ENCODE peak calls at places on chromosome 13, in eight cellular contexts. Q is cardiac muscle cell; N is neuronal stem cell; M is MM.1S; A is right cardiac atrium; K is CD4-positive, alpha-beta memory T cell; Y is heart right ventricle; R is esophagus squamous epithelium. X is an unnamed sample. For H3K9me3, the result is how much of the 10 kb centered on the place peaks cover.

GRCh38 chr13:75120071-75120470 is 361.9 kb downstream of the TBC1D4 start:
- DNase-seq in Q (no peak), N (no peak), M (no peak), A (no peak), K (no peak), Y (no peak), R (no peak), X (no peak)

GRCh38 chr13:111336666-111337065 is 16.2 kb downstream of the TEX29 start:
- DNase-seq in Q (no peak), N (no peak), M (no peak), A (no peak), K (no peak), Y (no peak), R (no peak), X (no peak)

GRCh38 chr13:44267203-44267602 is 106.4 kb upstream of the SERP2 start:
- DNase-seq in Q (no peak), N (no peak), M (no peak), A (no peak), K (no peak), Y (no peak), R (no peak), X (no peak)

GRCh38 chr13:26228080-26228479 is 6.0 kb upstream of the RNF6 start:
- DNase-seq in Q (no peak), N (no peak), M (no peak), A (no peak), K (no peak), Y (no peak), R (no peak), X (no peak)

GRCh38 chr13:30792257-30793000 is 57.1 kb downstream of the ALOX5AP start:
- DNase-seq in Q (no peak), N (peak), M (no peak), A (peak), K (no peak), Y (peak), R (no peak), X (no peak)

GRCh38 chr13:44755872-44756271 is 179.7 kb upstream of the TSC22D1 start:
- DNase-seq in Q (no peak), N (no peak), M (no peak), A (no peak), K (no peak), Y (no peak), R (no peak), X (no peak)

GRCh38 chr13:30394798-30395191 is 27.5 kb upstream of the UBE2L5 start:
- DNase-seq in Q (no peak), N (no peak), M (peak), A (no peak), K (peak), Y (no peak), R (no peak), X (no peak)

GRCh38 chr13:49669735-49670309 is 21.5 kb downstream of the EBPL start:
- DNase-seq in Q (peak), N (peak), M (peak), A (peak), K (no peak), Y (peak), R (no peak), X (no peak)

GRCh38 chr13:59663707-59664106 is 500.0 kb downstream of the DIAPH3 start:
- DNase-seq in Q (no peak), N (no peak), M (no peak), A (no peak), K (no peak), Y (no peak), R (no peak), X (no peak)

GRCh38 chr13:26502826-26503225 is 54.7 kb upstream of the WASF3 start:
- DNase-seq in Q (no peak), N (no peak), M (no peak), A (no peak), K (no peak), Y (no peak), R (no peak), X (no peak)

GRCh38 chr13:110652231-110652730 is 36.9 kb downstream of the NAXD start:
- DNase-seq in Q (no peak), N (no peak), M (no peak), A (no peak), K (no peak), Y (no peak), R (no peak), X (no peak)

GRCh38 chr13:35978607-35979316 is 152.4 kb downstream of the DCLK1 start:
- DNase-seq in Q (peak), N (peak), M (peak), A (no peak), K (no peak), Y (no peak), R (no peak), X (no peak)

GRCh38 chr13:94825507-94825906 is 113.2 kb upstream of the SOX21 start:
- DNase-seq in Q (peak), N (peak), M (no peak), A (peak), K (no peak), Y (peak), R (no peak), X (no peak)

GRCh38 chr13:58085819-58086218 is 454.3 kb downstream of the PCDH17 start:
- DNase-seq in Q (no peak), N (no peak), M (peak), A (no peak), K (no peak), Y (no peak), R (no peak), X (no peak)

GRCh38 chr13:61142506-61142905 is 273.1 kb downstream of the PCDH20 start:
- DNase-seq in Q (no peak), N (no peak), M (no peak), A (no peak), K (no peak), Y (no peak), R (no peak), X (no peak)

GRCh38 chr13:100394005-100394695 is 194.4 kb downstream of the GGACT start:
- DNase-seq in Q (no peak), N (no peak), M (peak), A (no peak), K (peak), Y (no peak), R (no peak), X (no peak)

GRCh38 chr13:110922506-110922905 is 7.6 kb upstream of the ANKRD10 start:
- DNase-seq in Q (no peak), N (no peak), M (no peak), A (no peak), K (no peak), Y (no peak), R (no peak), X (no peak)

GRCh38 chr13:50366488-50367174 is 351.4 kb downstream of the KCNRG start:
- DNase-seq in Q (no peak), N (no peak), M (no peak), A (no peak), K (no peak), Y (no peak), R (no peak), X (no peak)

GRCh38 chr13:20583803-20584293 is 16.9 kb downstream of the IFT88 start:
- DNase-seq in Q (no peak), N (no peak), M (no peak), A (no peak), K (no peak), Y (no peak), R (no peak), X (no peak)

GRCh38 chr13:46383383-46383782 is 3.7 kb downstream of the RUBCNL start:
- DNase-seq in Q (no peak), N (no peak), M (no peak), A (no peak), K (no peak), Y (no peak), R (no peak), X (no peak)

GRCh38 chr13:50261502-50261901 is 246.3 kb downstream of the KCNRG start:
- DNase-seq in Q (no peak), N (no peak), M (no peak), A (no peak), K (no peak), Y (no peak), R (no peak), X (no peak)

GRCh38 chr13:36297259-36297599 is 385 bp downstream of the CCDC169 start:
- DNase-seq in Q (no peak), N (no peak), M (no peak), A (no peak), K (no peak), Y (no peak), R (no peak), X (no peak)

GRCh38 chr13:96252903-96253302 is 163.0 kb downstream of the HS6ST3 start:
- DNase-seq in Q (no peak), N (no peak), M (no peak), A (no peak), K (no peak), Y (no peak), R (no peak), X (no peak)

GRCh38 chr13:99217461-99218101 is 16.9 kb downstream of the UBAC2 start:
- DNase-seq in Q (no peak), N (no peak), M (no peak), A (peak), K (no peak), Y (no peak), R (no peak), X (no peak)

GRCh38 chr13:96397807-96398206 is 307.9 kb downstream of the HS6ST3 start:
- DNase-seq in Q (no peak), N (no peak), M (no peak), A (no peak), K (no peak), Y (no peak), R (no peak), X (no peak)

GRCh38 chr13:79904581-79904980 is 423.6 kb downstream of the NDFIP2 start:
- DNase-seq in Q (no peak), N (no peak), M (no peak), A (no peak), K (no peak), Y (no peak), R (no peak), X (no peak)

GRCh38 chr13:62278271-62278670 is 862.6 kb upstream of the PCDH20 start:
- DNase-seq in Q (no peak), N (no peak), M (no peak), A (no peak), K (no peak), Y (no peak), R (no peak), X (no peak)

GRCh38 chr13:102777716-102778115 is 4.1 kb upstream of the TEX30 start:
- DNase-seq in Q (no peak), N (no peak), M (no peak), A (no peak), K (no peak), Y (no peak), R (no peak), X (no peak)

GRCh38 chr13:112346173-112346898 is 29.8 kb upstream of the SPACA7 start:
- DNase-seq in Q (peak), N (no peak), M (no peak), A (no peak), K (no peak), Y (no peak), R (no peak), X (no peak)

GRCh38 chr13:24664726-24665409 is 15.3 kb upstream of the ATP12A start:
- DNase-seq in Q (no peak), N (no peak), M (no peak), A (no peak), K (no peak), Y (no peak), R (no peak), X (no peak)

GRCh38 chr13:98405107-98405571 is 171.8 kb downstream of the STK24 start:
- DNase-seq in Q (peak), N (peak), M (no peak), A (no peak), K (no peak), Y (no peak), R (no peak), X (no peak)

GRCh38 chr13:33033361-33033812 is 17.2 kb downstream of the KL start:
- DNase-seq in Q (peak), N (no peak), M (no peak), A (no peak), K (no peak), Y (no peak), R (no peak), X (no peak)

GRCh38 chr13:100306042-100306441 is 217.1 kb downstream of the PCCA start:
- DNase-seq in Q (no peak), N (no peak), M (no peak), A (no peak), K (no peak), Y (no peak), R (no peak), X (no peak)

GRCh38 chr13:39302855-39303254 is 264.6 kb downstream of the NHLRC3 start:
- DNase-seq in Q (no peak), N (no peak), M (no peak), A (no peak), K (no peak), Y (no peak), R (no peak), X (no peak)

GRCh38 chr13:79434578-79434977 is 28.5 kb upstream of the RBM26 start:
- DNase-seq in Q (no peak), N (no peak), M (no peak), A (no peak), K (no peak), Y (no peak), R (no peak), X (no peak)

DNA sequence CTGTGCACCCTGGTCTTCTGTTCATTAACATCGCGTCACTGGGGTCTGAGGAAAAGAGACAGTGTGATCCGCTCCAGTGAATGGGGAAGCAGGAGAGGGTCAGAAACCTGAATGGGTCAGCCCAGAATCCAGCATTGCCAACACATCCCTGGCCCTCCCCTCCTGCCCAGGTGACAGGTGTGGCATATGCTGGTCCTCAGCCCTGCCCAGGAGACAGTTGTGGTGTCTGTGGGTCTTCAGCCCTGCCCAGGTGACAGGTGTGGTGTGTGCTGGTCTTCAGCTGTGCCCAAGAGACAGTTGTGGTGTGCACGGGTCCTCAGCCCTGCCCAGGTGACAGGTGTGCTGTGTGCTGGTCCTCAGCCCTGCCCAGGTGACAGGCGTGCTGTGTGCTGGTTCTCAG is 8.0 kb downstream of the TFDP1 start:
- DNase-seq in Q (no peak), N (no peak), M (no peak), A (no peak), K (no peak), Y (no peak), R (no peak), X (no peak)
- H3K9me3 ChIP-seq in Q (under half), N (under half), M (under half), A (under half), K (under half), Y (under half), R (under half), X (under half)

DNA sequence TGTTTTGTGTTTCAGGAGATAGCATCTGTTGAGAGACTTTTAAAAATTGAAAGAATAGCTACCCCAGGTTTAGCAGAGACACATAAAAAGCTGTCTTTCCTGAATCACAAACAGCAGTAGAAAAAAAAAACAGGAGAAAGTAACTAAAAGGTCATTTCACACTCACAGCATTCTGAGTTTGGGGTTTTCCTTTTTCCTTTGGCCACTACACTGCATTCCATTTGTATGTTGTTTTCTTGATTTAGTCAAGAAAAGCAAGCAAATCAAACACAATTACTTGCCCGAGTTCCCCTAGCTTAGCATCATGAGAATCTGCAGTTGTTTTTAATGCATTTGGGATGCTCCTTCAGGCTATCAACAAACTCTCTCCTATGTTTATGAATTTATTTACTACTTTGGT is 161.0 kb downstream of the KCTD12 start:
- DNase-seq in Q (no peak), N (no peak), M (no peak), A (no peak), K (no peak), Y (no peak), R (no peak), X (no peak)
- H3K9me3 ChIP-seq in Q (under half), N (under half), M (under half), A (under half), K (under half), Y (under half), R (under half), X (under half)

GRCh38 chr13:40328091-40328490 is 338.4 kb downstream of the FOXO1 start:
- DNase-seq in Q (no peak), N (no peak), M (no peak), A (no peak), K (no peak), Y (no peak), R (no peak), X (no peak)
- H3K9me3 ChIP-seq in Q (under half), N (under half), M (under half), A (under half), K (under half), Y (under half), R (under half), X (under half)

GRCh38 chr13:27790523-27790922 is 1.8 kb upstream of the GSX1 start:
- DNase-seq in Q (no peak), N (no peak), M (no peak), A (no peak), K (no peak), Y (no peak), R (no peak), X (no peak)
- H3K9me3 ChIP-seq in Q (under half), N (under half), M (under half), A (under half), K (under half), Y (under half), R (under half), X (under half)

DNA sequence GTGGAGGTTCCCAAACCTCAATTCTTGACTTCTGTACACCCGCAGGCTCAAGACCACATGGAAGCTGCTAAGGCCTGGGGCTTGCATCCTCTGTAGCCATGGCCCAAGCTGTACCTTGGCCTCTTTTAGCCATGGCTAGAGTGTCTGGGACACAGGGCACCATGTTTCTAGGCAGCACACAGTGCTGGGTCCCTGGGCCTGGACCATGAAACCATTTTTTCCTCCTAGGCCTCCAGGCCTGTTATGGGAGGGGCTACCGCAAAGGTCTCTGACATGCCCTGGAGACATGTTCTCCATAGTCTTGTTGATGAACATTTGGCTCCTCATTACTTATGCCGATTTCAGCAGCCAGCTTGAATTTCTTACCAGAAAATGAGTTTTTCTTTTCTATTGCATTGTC is 701.4 kb downstream of the FGF9 start:
- DNase-seq in Q (no peak), N (no peak), M (no peak), A (no peak), K (no peak), Y (no peak), R (no peak), X (no peak)
- H3K9me3 ChIP-seq in Q (under half), N (under half), M (under half), A (under half), K (under half), Y (under half), R (under half), X (under half)

DNA sequence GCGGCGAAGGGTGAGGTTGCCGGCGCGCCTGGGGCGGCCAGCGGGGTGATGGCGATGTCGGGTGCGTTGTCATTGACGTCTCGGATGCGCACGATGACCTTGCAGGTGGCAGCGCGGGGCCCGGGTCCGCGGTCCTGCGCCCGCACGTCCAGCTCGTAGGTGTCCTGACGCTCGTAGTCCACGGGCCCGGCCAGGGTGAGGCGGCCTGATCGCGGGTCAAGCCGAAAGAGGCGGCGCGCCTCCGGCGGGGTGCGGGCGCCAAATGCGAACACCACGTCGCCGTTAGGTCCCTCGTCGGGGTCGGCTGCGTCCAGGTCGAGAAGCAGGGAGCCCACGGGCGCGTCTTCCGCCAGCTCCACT is 1.1 kb downstream of the PCDH8 start:
- DNase-seq in Q (no peak), N (no peak), M (no peak), A (peak), K (no peak), Y (no peak), R (no peak), X (no peak)
- H3K9me3 ChIP-seq in Q (under half), N (under half), M (under half), A (under half), K (under half), Y (under half), R (under half), X (under half)